ENCODE peak calls at places on chromosomes 5 and 9, in eight cellular contexts. L, E, D, A, Q, K, Z and R are unnamed samples.

GRCh38 chr5:73363911-73364730 is 84.5 kb downstream of the FOXD1 start:
- DNase-seq in L (no peak), E (no peak), D (no peak), A (no peak), Q (peak), K (no peak), Z (no peak), R (no peak)

GRCh38 chr5:98771389-98772109 is 1.9 kb upstream of the RGMB start:
- DNase-seq in L (peak), E (no peak), D (peak), A (peak), Q (peak), K (peak), Z (no peak), R (peak)

GRCh38 chr9:116539549-116539948 is 147.6 kb upstream of the TRIM32 start:
- DNase-seq in L (no peak), E (no peak), D (no peak), A (no peak), Q (no peak), K (no peak), Z (no peak), R (no peak)

GRCh38 chr5:14428302-14429081 is 153.1 kb upstream of the OTULINL start:
- DNase-seq in L (no peak), E (no peak), D (no peak), A (no peak), Q (no peak), K (no peak), Z (no peak), R (no peak)

GRCh38 chr5:64144429-64145215 is 21.0 kb upstream of the RNF180 start:
- DNase-seq in L (no peak), E (no peak), D (no peak), A (no peak), Q (no peak), K (no peak), Z (no peak), R (no peak)

GRCh38 chr5:72507360-72508238 is at the start of gene ZNF366:
- DNase-seq in L (no peak), E (no peak), D (no peak), A (no peak), Q (no peak), K (no peak), Z (no peak), R (no peak)

GRCh38 chr5:146633273-146633672 is 117.3 kb upstream of the GPR151 start:
- DNase-seq in L (no peak), E (no peak), D (no peak), A (no peak), Q (no peak), K (no peak), Z (no peak), R (no peak)

GRCh38 chr9:76741524-76741923 is 22.7 kb upstream of the PCA3 start:
- DNase-seq in L (no peak), E (no peak), D (no peak), A (no peak), Q (no peak), K (no peak), Z (no peak), R (no peak)

GRCh38 chr9:136093995-136094881 is 851 bp downstream of the NACC2 start:
- DNase-seq in L (peak), E (no peak), D (peak), A (no peak), Q (no peak), K (peak), Z (no peak), R (no peak)

GRCh38 chr5:143279698-143280097 is 123.8 kb downstream of the NR3C1 start:
- DNase-seq in L (no peak), E (no peak), D (no peak), A (no peak), Q (no peak), K (no peak), Z (peak), R (no peak)

GRCh38 chr5:33565304-33565703 is 124.5 kb downstream of the TARS1 start:
- DNase-seq in L (no peak), E (no peak), D (no peak), A (no peak), Q (no peak), K (no peak), Z (no peak), R (no peak)

GRCh38 chr5:76736679-76737078 is 20.8 kb downstream of the F2R start:
- DNase-seq in L (no peak), E (no peak), D (no peak), A (no peak), Q (no peak), K (no peak), Z (no peak), R (no peak)
- TF ChIP-seq POLR2AphosphoS5 in L (no peak), E (no peak), D (no peak), A (no peak), Q (no peak), K (no peak), Z (no peak), R (no peak)

DNA sequence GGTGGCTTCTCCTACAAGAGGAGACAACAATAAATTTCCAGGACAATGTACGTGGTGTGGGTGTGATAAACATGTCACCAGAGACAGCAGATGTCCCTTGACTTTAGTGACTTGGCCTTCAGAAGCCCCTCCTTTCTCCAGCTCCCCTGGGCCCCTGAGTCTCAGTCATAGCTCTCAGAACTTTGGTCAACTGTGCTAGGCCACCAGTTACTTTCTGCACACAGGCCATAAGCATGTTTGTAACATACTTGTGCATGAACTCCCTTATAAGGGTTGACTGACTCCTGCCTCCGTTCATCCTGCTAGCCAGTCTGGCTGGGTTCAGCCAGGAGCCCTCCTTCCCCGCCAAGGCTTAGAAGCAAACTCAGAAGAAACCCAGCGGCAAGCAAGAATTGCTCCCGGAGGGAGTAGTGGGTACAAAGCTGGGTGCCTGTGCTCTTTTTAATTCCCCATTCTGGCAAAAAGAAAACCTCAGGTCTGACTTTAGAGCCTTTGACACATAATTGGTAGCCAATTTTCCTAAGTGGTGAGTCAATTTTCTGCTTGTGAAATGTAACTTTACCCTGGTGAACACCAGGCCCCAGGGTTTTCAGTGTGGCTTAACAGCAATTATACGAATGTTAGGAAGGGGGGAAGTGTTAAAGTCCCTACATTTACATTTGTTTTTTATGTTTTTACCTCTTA is 49.2 kb downstream of the EBF1 start:
- DNase-seq in L (no peak), E (no peak), D (no peak), A (no peak), Q (no peak), K (no peak), Z (no peak), R (no peak)
- TF ChIP-seq POLR2AphosphoS5 in L (no peak), E (no peak), D (no peak), A (no peak), Q (no peak), K (no peak), Z (no peak), R (no peak)

GRCh38 chr5:128081111-128081865 is 2.3 kb upstream of the SLC12A2 start:
- DNase-seq in L (no peak), E (no peak), D (peak), A (no peak), Q (no peak), K (peak), Z (no peak), R (no peak)
- TF ChIP-seq POLR2AphosphoS5 in L (no peak), E (no peak), D (no peak), A (no peak), Q (no peak), K (no peak), Z (no peak), R (no peak)

GRCh38 chr5:169607882-169608281 is 24.3 kb downstream of the SPDL1 start:
- DNase-seq in L (no peak), E (no peak), D (no peak), A (no peak), Q (no peak), K (no peak), Z (no peak), R (no peak)
- TF ChIP-seq POLR2AphosphoS5 in L (no peak), E (no peak), D (no peak), A (no peak), Q (no peak), K (no peak), Z (no peak), R (no peak)